ENCODE peak calls at places on chromosome 4, in four cellular contexts. O is NCI-H1436, V is cardiac fibroblast, L is dorsolateral prefrontal cortex. U is an unnamed sample.

GRCh38 chr4:137156054-137156453 is 376.2 kb downstream of the PCDH18 start:
- DNase-seq in O (no peak), V (peak; percentile 64), L (no peak), U (no peak)

GRCh38 chr4:40826821-40827220 is 77.1 kb downstream of the NSUN7 start:
- DNase-seq in O (no peak), V (no peak), L (no peak), U (no peak)

GRCh38 chr4:143626134-143626859 is 74.2 kb downstream of the FREM3 start:
- DNase-seq in O (no peak), V (peak; percentile 90), L (no peak), U (no peak)

GRCh38 chr4:54384152-54384551 is 155.1 kb downstream of the PDGFRA start:
- DNase-seq in O (no peak), V (no peak), L (no peak), U (no peak)

GRCh38 chr4:92234393-92235176 is 69.2 kb upstream of the GRID2 start:
- DNase-seq in O (no peak), V (peak; percentile 99), L (no peak), U (peak; percentile 45)

GRCh38 chr4:140300271-140300970 is 73.0 kb upstream of the SCOC start:
- DNase-seq in O (no peak), V (peak; percentile 57), L (no peak), U (no peak)

GRCh38 chr4:15963001-15963451 is at the start of gene FGFBP2:
- DNase-seq in O (no peak), V (peak; percentile 44), L (no peak), U (no peak)

GRCh38 chr4:20532096-20532495 is 168.2 kb upstream of the PACRGL start:
- DNase-seq in O (no peak), V (no peak), L (no peak), U (no peak)

GRCh38 chr4:8647626-8648025 is 55.1 kb downstream of the CPZ start:
- DNase-seq in O (no peak), V (no peak), L (no peak), U (no peak)

GRCh38 chr4:169342906-169343560 is 72.3 kb upstream of the SH3RF1 start:
- DNase-seq in O (no peak), V (no peak), L (no peak), U (no peak)

GRCh38 chr4:64883087-64883926 is 474.1 kb upstream of the TECRL start:
- DNase-seq in O (no peak), V (no peak), L (no peak), U (no peak)

GRCh38 chr4:87451537-87451936 is 29.2 kb downstream of the NUDT9 start:
- DNase-seq in O (no peak), V (no peak), L (no peak), U (no peak)

GRCh38 chr4:94345267-94345666 is 2.6 kb upstream of the HPGDS start:
- DNase-seq in O (no peak), V (no peak), L (no peak), U (no peak)

GRCh38 chr4:118113220-118113619 is 78.9 kb downstream of the NDST3 start:
- DNase-seq in O (no peak), V (peak; percentile 1), L (no peak), U (no peak)

GRCh38 chr4:57037982-57038604 is 59.4 kb downstream of the POLR2B start:
- DNase-seq in O (peak; percentile 14), V (peak; percentile 70), L (peak; percentile 59), U (no peak)

GRCh38 chr4:162131256-162131655 is 32.5 kb downstream of the FSTL5 start:
- DNase-seq in O (no peak), V (no peak), L (no peak), U (no peak)

GRCh38 chr4:117370944-117371665 is 285.7 kb upstream of the TRAM1L1 start:
- DNase-seq in O (no peak), V (no peak), L (no peak), U (no peak)

GRCh38 chr4:119046263-119046662 is 89.4 kb upstream of the MYOZ2 start:
- DNase-seq in O (no peak), V (peak; percentile 25), L (no peak), U (no peak)

GRCh38 chr4:67776746-67777145 is 22.6 kb upstream of the GNRHR start:
- DNase-seq in O (no peak), V (no peak), L (no peak), U (no peak)

GRCh38 chr4:105527081-105527480 is 25.3 kb upstream of the ARHGEF38 start:
- DNase-seq in O (no peak), V (no peak), L (no peak), U (no peak)

GRCh38 chr4:21768349-21769310 is 179.9 kb downstream of the KCNIP4 start:
- DNase-seq in O (no peak), V (peak; percentile 69), L (no peak), U (peak; percentile 28)

GRCh38 chr4:100907465-100908454 is 389.9 kb upstream of the EMCN start:
- DNase-seq in O (no peak), V (peak; percentile 43), L (no peak), U (no peak)

GRCh38 chr4:118326585-118326984 is 26.2 kb downstream of the PRSS12 start:
- DNase-seq in O (no peak), V (no peak), L (no peak), U (no peak)

GRCh38 chr4:158484173-158484885 is 37.4 kb upstream of the RXFP1 start:
- DNase-seq in O (no peak), V (no peak), L (no peak), U (no peak)

GRCh38 chr4:146567396-146567795 is 45.7 kb upstream of the SLC10A7 start:
- DNase-seq in O (no peak), V (peak; percentile 5), L (no peak), U (no peak)

GRCh38 chr4:128220286-128221235 is 67.1 kb downstream of the PGRMC2 start:
- DNase-seq in O (no peak), V (peak; percentile 68), L (no peak), U (no peak)